ENCODE peak calls at places on chromosome 16, in seven cellular contexts. J is thyroid gland, E is IMR-90, I is Caco-2, V is mucosa of descending colon, O is RWPE2, X is upper lobe of right lung. A is an unnamed sample.

GRCh38 chr16:12002447-12003006 is 26.0 kb downstream of the SNX29 start:
- DNase-seq in J (no peak), E (peak), I (no peak), V (no peak), O (no peak), X (no peak), A (peak)

GRCh38 chr16:2449118-2449517 is 10.8 kb upstream of the TEDC2 start:
- DNase-seq in J (no peak), E (no peak), I (no peak), V (no peak), O (no peak), X (peak), A (no peak)

GRCh38 chr16:78896280-78896679 is 704.3 kb downstream of the MAF start:
- DNase-seq in J (no peak), E (no peak), I (no peak), V (no peak), O (no peak), X (no peak), A (no peak)

GRCh38 chr16:29744541-29745101 is 1.2 kb downstream of the C16orf54 start:
- DNase-seq in J (no peak), E (no peak), I (no peak), V (peak), O (no peak), X (no peak), A (no peak)

GRCh38 chr16:75376475-75376907 is 56.8 kb downstream of the CFDP1 start:
- DNase-seq in J (no peak), E (no peak), I (peak), V (no peak), O (peak), X (no peak), A (peak)

GRCh38 chr16:14252860-14253259 is 181.7 kb downstream of the MRTFB start:
- DNase-seq in J (no peak), E (no peak), I (no peak), V (no peak), O (no peak), X (no peak), A (no peak)

GRCh38 chr16:82655315-82655714 is 28.5 kb downstream of the CDH13 start:
- DNase-seq in J (peak), E (peak), I (no peak), V (peak), O (no peak), X (no peak), A (no peak)

GRCh38 chr16:11067697-11068141 is 123.4 kb downstream of the CLEC16A start:
- DNase-seq in J (no peak), E (no peak), I (no peak), V (no peak), O (peak), X (no peak), A (no peak)

DNA sequence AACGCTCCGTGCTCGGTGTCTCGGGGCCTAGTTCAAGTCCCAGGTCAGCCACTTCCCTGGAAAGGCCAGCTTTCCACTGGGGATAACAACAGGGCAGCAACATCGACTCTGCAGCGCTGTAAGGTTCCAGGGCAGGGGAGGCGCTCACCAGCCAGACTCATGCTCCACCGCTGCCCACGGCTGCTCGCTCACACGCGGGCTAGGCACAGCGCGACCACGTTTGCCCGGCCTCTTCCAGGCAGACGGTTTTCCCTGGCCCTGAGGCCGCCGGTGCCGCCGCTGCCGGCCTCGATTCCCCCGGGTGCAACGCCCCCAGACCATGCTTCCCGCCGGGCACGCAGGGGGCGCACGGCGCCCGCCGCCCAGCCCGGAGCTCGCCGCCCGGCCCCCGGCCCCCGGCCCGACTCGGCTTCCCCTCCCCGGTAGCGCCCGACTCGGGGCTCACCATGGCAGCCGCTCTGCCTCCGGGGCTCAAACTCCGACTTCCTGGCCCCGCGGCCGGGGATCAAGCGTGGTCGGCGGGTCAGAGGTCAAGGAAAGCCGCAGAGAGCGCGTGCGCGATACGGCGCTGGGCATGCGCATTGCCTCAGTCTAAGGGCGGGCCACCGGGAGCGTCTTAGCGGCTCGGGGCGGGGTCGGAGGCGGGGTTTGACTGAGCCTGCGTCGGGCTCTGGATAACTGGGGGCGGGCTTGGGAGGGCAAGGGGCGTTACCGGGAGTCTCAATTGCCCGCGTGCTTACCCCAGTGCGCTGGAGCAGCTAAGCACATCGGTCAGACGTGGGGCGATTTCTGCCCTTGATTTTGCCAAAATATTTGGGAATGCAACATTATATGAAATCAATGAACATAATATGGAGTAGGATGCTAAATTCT is at the start of gene PAM16:
- DNase-seq in J (peak), E (peak), I (peak), V (peak), O (peak), X (peak), A (peak)
- TF ChIP-seq CTCF in J (no peak), E (no peak), I (no peak), V (no peak), O (peak), X (no peak), A (no peak)

GRCh38 chr16:57801856-57802634 is at the start of gene KIFC3:
- DNase-seq in J (peak), E (peak), I (peak), V (peak), O (peak), X (peak), A (peak)
- H3K4me3 ChIP-seq in J (peak), E (peak), I (peak), V (peak), O (peak), X (peak), A (peak)

GRCh38 chr16:24041834-24042631 is 206.2 kb downstream of the PRKCB start:
- DNase-seq in J (peak), E (peak), I (peak), V (no peak), O (no peak), X (peak), A (peak)
- TF ChIP-seq CTCF in J (no peak), E (peak), I (peak), V (peak), O (peak), X (peak), A (peak)

GRCh38 chr16:69448470-69449193 is 24.2 kb downstream of the CYB5B start:
- DNase-seq in J (peak), E (peak), I (no peak), V (no peak), O (no peak), X (no peak), A (no peak)

GRCh38 chr16:69444873-69445517 is 20.6 kb downstream of the CYB5B start:
- DNase-seq in J (no peak), E (peak), I (no peak), V (no peak), O (no peak), X (no peak), A (no peak)

GRCh38 chr16:69438465-69438864 is 14.0 kb downstream of the CYB5B start:
- DNase-seq in J (no peak), E (no peak), I (no peak), V (no peak), O (no peak), X (no peak), A (no peak)

GRCh38 chr16:69440236-69440635 is 15.8 kb downstream of the CYB5B start:
- DNase-seq in J (no peak), E (no peak), I (no peak), V (no peak), O (no peak), X (no peak), A (no peak)

GRCh38 chr16:69443809-69444611 is 19.6 kb downstream of the CYB5B start:
- DNase-seq in J (no peak), E (peak), I (no peak), V (no peak), O (no peak), X (no peak), A (peak)
- H3K4me3 ChIP-seq in J (no peak), E (no peak), I (no peak), V (no peak), O (no peak), X (peak), A (no peak)

GRCh38 chr16:51507286-51507685 is 356.2 kb upstream of the SALL1 start:
- DNase-seq in J (peak), E (no peak), I (no peak), V (no peak), O (no peak), X (no peak), A (no peak)

GRCh38 chr16:51510416-51510815 is 359.3 kb upstream of the SALL1 start:
- DNase-seq in J (no peak), E (no peak), I (no peak), V (no peak), O (no peak), X (no peak), A (no peak)

GRCh38 chr16:51508813-51509212 is 357.7 kb upstream of the SALL1 start:
- DNase-seq in J (no peak), E (peak), I (no peak), V (no peak), O (no peak), X (no peak), A (no peak)

DNA sequence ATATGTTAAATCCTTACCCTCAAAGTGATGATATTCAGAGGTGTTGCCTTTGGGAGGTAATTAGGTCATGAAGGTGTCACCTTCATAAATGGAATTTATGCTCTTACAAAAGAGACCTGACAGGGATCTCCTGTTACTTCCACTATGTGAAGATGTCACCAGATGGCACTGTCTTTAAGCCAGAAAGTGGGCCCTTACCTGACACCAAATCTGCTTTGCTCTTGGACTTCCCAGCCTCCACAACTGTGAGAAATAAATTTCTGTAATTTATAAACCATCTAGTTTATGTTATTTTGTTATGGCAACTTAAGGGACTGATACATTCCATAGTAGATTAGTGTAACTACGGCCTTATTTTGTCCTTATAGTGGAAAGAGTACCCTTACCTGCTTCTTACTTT is 358.3 kb upstream of the SALL1 start:
- DNase-seq in J (no peak), E (no peak), I (no peak), V (no peak), O (no peak), X (no peak), A (no peak)
- TF ChIP-seq CTCF in J (no peak), E (no peak), I (no peak), V (no peak), O (peak), X (no peak), A (peak)